ENCODE peak calls at places on chromosomes 12 and 14, in four cellular contexts. J is dermis blood vessel endothelial cell, M is M059J, X is caudate nucleus. Y is an unnamed sample.

GRCh38 chr12:50221228-50222008 is 54.2 kb upstream of the CERS5 start:
- DNase-seq in J (peak), M (peak), X (peak), Y (no peak)

GRCh38 chr12:12979731-12980259 is 20.3 kb downstream of the HEBP1 start:
- DNase-seq in J (peak), M (peak), X (no peak), Y (no peak)

GRCh38 chr12:53378222-53378621 is 1.8 kb upstream of the SP1 start:
- DNase-seq in J (no peak), M (no peak), X (no peak), Y (no peak)

GRCh38 chr14:97166497-97166896 is 369.3 kb downstream of the VRK1 start:
- DNase-seq in J (no peak), M (peak), X (no peak), Y (no peak)

GRCh38 chr14:69012251-69012953 is 33.3 kb upstream of the ACTN1 start:
- DNase-seq in J (no peak), M (peak), X (no peak), Y (no peak)

GRCh38 chr12:1797991-1798733 is 22.2 kb upstream of the LRTM2 start:
- DNase-seq in J (no peak), M (no peak), X (no peak), Y (no peak)

GRCh38 chr14:30240685-30241084 is 313.0 kb upstream of the PRKD1 start:
- DNase-seq in J (no peak), M (no peak), X (no peak), Y (no peak)

GRCh38 chr12:47504775-47505446 is 200.9 kb downstream of the RPAP3 start:
- DNase-seq in J (no peak), M (peak), X (no peak), Y (no peak)

GRCh38 chr14:30528119-30528518 is 30.8 kb upstream of the G2E3 start:
- DNase-seq in J (no peak), M (no peak), X (no peak), Y (no peak)

GRCh38 chr14:99189201-99189801 is 82.7 kb downstream of the BCL11B start:
- DNase-seq in J (no peak), M (no peak), X (peak), Y (no peak)

GRCh38 chr12:19739195-19739776 is 300.0 kb downstream of the AEBP2 start:
- DNase-seq in J (peak), M (peak), X (no peak), Y (no peak)

GRCh38 chr12:89450922-89451321 is 73.7 kb downstream of the GALNT4 start:
- DNase-seq in J (peak), M (peak), X (no peak), Y (no peak)

GRCh38 chr14:34749408-34749807 is 35.0 kb upstream of the CFL2 start:
- DNase-seq in J (no peak), M (no peak), X (no peak), Y (no peak)

GRCh38 chr12:110253176-110253575 is 27.9 kb upstream of the ATP2A2 start:
- DNase-seq in J (no peak), M (no peak), X (no peak), Y (peak)

GRCh38 chr12:45122776-45123380 is 72.0 kb upstream of the DBX2 start:
- DNase-seq in J (peak), M (peak), X (peak), Y (no peak)

GRCh38 chr12:41441180-41441579 is 253.1 kb downstream of the PDZRN4 start:
- DNase-seq in J (no peak), M (no peak), X (no peak), Y (no peak)

GRCh38 chr12:3583656-3584334 is 92.8 kb downstream of the PRMT8 start:
- DNase-seq in J (no peak), M (no peak), X (no peak), Y (no peak)

GRCh38 chr14:69637503-69638030 is 26.2 kb downstream of the SUSD6 start:
- DNase-seq in J (no peak), M (no peak), X (no peak), Y (no peak)

GRCh38 chr12:120579179-120579578 is 2.0 kb downstream of the POP5 start:
- DNase-seq in J (no peak), M (no peak), X (no peak), Y (no peak)

GRCh38 chr14:79057333-79057732 is 887.2 kb downstream of the NRXN3 start:
- DNase-seq in J (no peak), M (peak), X (no peak), Y (no peak)

GRCh38 chr12:95738024-95738611 is 52.4 kb downstream of the NTN4 start:
- DNase-seq in J (no peak), M (no peak), X (no peak), Y (no peak)

Y was measured in C1 segment of cervical spinal cord.